ENCODE peak calls at places on chromosomes 13 and 19, in ten cellular contexts. U is PC-3; K is naive thymus-derived CD4-positive, alpha-beta T cell; X is aorta; T is kidney; P is A673; N is left ventricle myocardium inferior; Y is mucosa of descending colon; M is heart left ventricle; F is psoas muscle. G is an unnamed sample. For H3K9me3, the result is how much of the 10 kb centered on the place peaks cover.

GRCh38 chr19:35447870-35448492 is at the start of gene FFAR2:
- DNase-seq in U (no peak), K (no peak), X (no peak), T (no peak), P (no peak), N (no peak), Y (no peak), M (no peak), F (no peak), G (no peak)

GRCh38 chr13:29474991-29475390 is 120.5 kb downstream of the SLC7A1 start:
- DNase-seq in U (no peak), K (no peak), X (no peak), T (no peak), P (no peak), N (no peak), Y (no peak), M (no peak), F (no peak), G (no peak)

GRCh38 chr19:48203794-48204628 is 33.5 kb downstream of the ZSWIM9 start:
- DNase-seq in U (peak), K (peak), X (peak), T (peak), P (peak), N (peak), Y (peak), M (peak), F (peak), G (peak)

GRCh38 chr19:15180451-15181390 is 20.1 kb downstream of the NOTCH3 start:
- DNase-seq in U (no peak), K (no peak), X (peak), T (no peak), P (peak), N (peak), Y (peak), M (peak), F (no peak), G (no peak)

GRCh38 chr13:24208314-24208713 is 47.8 kb downstream of the SPATA13 start:
- DNase-seq in U (peak), K (no peak), X (no peak), T (no peak), P (peak), N (no peak), Y (no peak), M (no peak), F (no peak), G (no peak)

GRCh38 chr13:19984430-19985218 is 26.1 kb downstream of the ZMYM2 start:
- DNase-seq in U (peak), K (no peak), X (no peak), T (no peak), P (peak), N (no peak), Y (no peak), M (no peak), F (no peak), G (no peak)

GRCh38 chr13:99442273-99442895 is 58.9 kb upstream of the TM9SF2 start:
- DNase-seq in U (peak), K (no peak), X (no peak), T (no peak), P (peak), N (no peak), Y (peak), M (no peak), F (no peak), G (no peak)

GRCh38 chr13:73230714-73231113 is 171.9 kb downstream of the KLF5 start:
- DNase-seq in U (no peak), K (no peak), X (no peak), T (no peak), P (no peak), N (no peak), Y (no peak), M (no peak), F (no peak), G (peak)

GRCh38 chr13:90680826-90681225 is 666.7 kb upstream of the MIR17HG start:
- DNase-seq in U (no peak), K (no peak), X (no peak), T (no peak), P (no peak), N (no peak), Y (no peak), M (no peak), F (no peak), G (no peak)

GRCh38 chr19:7500811-7501450 is 12.1 kb upstream of the PEX11G start:
- DNase-seq in U (peak), K (peak), X (no peak), T (peak), P (peak), N (no peak), Y (peak), M (no peak), F (peak), G (no peak)

GRCh38 chr13:48950507-48950886 is 25.2 kb upstream of the FNDC3A start:
- DNase-seq in U (peak), K (no peak), X (no peak), T (no peak), P (no peak), N (no peak), Y (no peak), M (no peak), F (no peak), G (no peak)

GRCh38 chr19:30887042-30887441 is 462.2 kb downstream of the TSHZ3 start:
- DNase-seq in U (no peak), K (no peak), X (no peak), T (no peak), P (no peak), N (no peak), Y (no peak), M (no peak), F (no peak), G (no peak)

GRCh38 chr19:15702590-15702930 is 25.3 kb upstream of the OR10H2 start:
- DNase-seq in U (peak), K (no peak), X (peak), T (peak), P (peak), N (peak), Y (peak), M (peak), F (peak), G (peak)

GRCh38 chr13:48562296-48563066 is 29.6 kb upstream of the RCBTB2 start:
- DNase-seq in U (peak), K (peak), X (no peak), T (no peak), P (no peak), N (no peak), Y (peak), M (no peak), F (no peak), G (peak)

GRCh38 chr13:98981596-98982195 is 3.8 kb upstream of the DOCK9 start:
- DNase-seq in U (no peak), K (no peak), X (no peak), T (no peak), P (no peak), N (no peak), Y (no peak), M (no peak), F (no peak), G (no peak)

GRCh38 chr13:100458673-100459072 is 129.9 kb downstream of the GGACT start:
- DNase-seq in U (no peak), K (no peak), X (no peak), T (no peak), P (no peak), N (no peak), Y (no peak), M (no peak), F (no peak), G (no peak)

GRCh38 chr19:50820086-50820485 is 3.5 kb downstream of the KLK1 start:
- DNase-seq in U (no peak), K (no peak), X (no peak), T (no peak), P (no peak), N (no peak), Y (peak), M (no peak), F (no peak), G (no peak)

GRCh38 chr13:39130298-39130697 is 92.0 kb downstream of the NHLRC3 start:
- DNase-seq in U (no peak), K (no peak), X (no peak), T (no peak), P (no peak), N (no peak), Y (no peak), M (no peak), F (no peak), G (no peak)

GRCh38 chr19:58338825-58339558 is 12.2 kb downstream of the ZSCAN22 start:
- DNase-seq in U (peak), K (no peak), X (no peak), T (no peak), P (no peak), N (no peak), Y (no peak), M (no peak), F (no peak), G (no peak)

DNA sequence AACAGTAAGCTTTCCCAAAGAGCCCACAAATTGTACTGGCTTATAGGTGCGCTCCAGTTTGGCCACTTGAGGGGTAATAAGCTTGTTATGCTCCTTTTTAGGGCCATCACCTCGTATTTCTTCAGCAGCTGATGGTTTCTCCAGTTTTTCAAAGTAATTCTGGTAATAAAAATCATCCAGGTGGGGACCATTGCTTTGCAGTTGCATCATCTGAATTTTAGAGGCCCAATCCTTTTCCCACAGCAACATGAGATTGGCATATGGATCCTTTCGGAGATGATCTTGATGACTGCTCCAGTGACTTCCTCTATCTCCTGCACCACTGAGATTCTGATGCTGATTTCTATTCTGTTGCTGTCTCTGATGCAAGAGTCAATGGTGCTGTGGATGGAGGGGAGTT is 27.1 kb downstream of the ZNF546 start:
- DNase-seq in U (no peak), K (no peak), X (no peak), T (no peak), P (no peak), N (no peak), Y (no peak), M (no peak), F (no peak), G (no peak)
- H3K9me3 ChIP-seq in U (under half), K (half or more), X (under half), T (under half), P (half or more), N (half or more), Y (half or more), M (half or more), F (half or more), G (under half)

GRCh38 chr19:45040059-45040767 is 1.4 kb downstream of the CLASRP start:
- DNase-seq in U (no peak), K (no peak), X (no peak), T (no peak), P (no peak), N (no peak), Y (no peak), M (no peak), F (no peak), G (no peak)
- H3K4me3 ChIP-seq in U (peak), K (peak), X (no peak), T (peak), P (peak), N (peak), Y (no peak), M (peak), F (peak), G (peak)

GRCh38 chr19:36638862-36639510 is 27.7 kb downstream of the ZNF461 start:
- DNase-seq in U (no peak), K (no peak), X (no peak), T (no peak), P (no peak), N (no peak), Y (no peak), M (no peak), F (no peak), G (no peak)

GRCh38 chr19:36635342-36635741 is 30.2 kb downstream of the ZNF382 start:
- DNase-seq in U (no peak), K (no peak), X (no peak), T (no peak), P (no peak), N (no peak), Y (no peak), M (no peak), F (no peak), G (no peak)
- H3K9me3 ChIP-seq in U (under half), K (half or more), X (under half), T (half or more), P (half or more), N (half or more), Y (half or more), M (half or more), F (half or more), G (half or more)

GRCh38 chr13:106260352-106260751 is 275.1 kb downstream of the EFNB2 start:
- DNase-seq in U (no peak), K (no peak), X (no peak), T (peak), P (no peak), N (no peak), Y (no peak), M (no peak), F (no peak), G (no peak)
- H3K4me3 ChIP-seq in U (no peak), K (no peak), X (no peak), T (no peak), P (no peak), N (no peak), Y (no peak), M (no peak), F (no peak), G (no peak)

GRCh38 chr13:111595791-111596190 is 275.3 kb downstream of the TEX29 start:
- DNase-seq in U (no peak), K (no peak), X (no peak), T (peak), P (no peak), N (no peak), Y (no peak), M (no peak), F (no peak), G (no peak)
- H3K9me3 ChIP-seq in U (under half), K (under half), X (under half), T (under half), P (under half), N (under half), Y (under half), M (under half), F (under half), G (under half)

G was measured in CD8-positive, alpha-beta T cell.